ENCODE peak calls at places on chromosomes 2 and 18, in six cellular contexts. T is foreskin keratinocyte, J is dermis microvascular lymphatic vessel endothelial cell, A is NB4, B is tibial nerve, D is foreskin fibroblast. Q is an unnamed sample.

GRCh38 chr2:43178602-43179542 is 47.5 kb downstream of the ZFP36L2 start:
- DNase-seq in A (peak), D (peak), T (peak), J (peak), B (peak), Q (peak)

GRCh38 chr18:54852780-54853675 is 24.8 kb downstream of the RAB27B start:
- DNase-seq in T (no peak), J (no peak), B (no peak), D (peak), A (peak), Q (peak)

GRCh38 chr2:70494283-70494886 is 59.2 kb downstream of the TGFA start:
- DNase-seq in B (no peak), D (no peak), A (no peak), J (no peak), T (no peak), Q (no peak)

GRCh38 chr18:32735781-32736180 is 37.0 kb downstream of the KLHL14 start:
- DNase-seq in B (no peak), D (no peak), T (peak), A (no peak), J (peak), Q (no peak)

GRCh38 chr2:66596229-66596628 is 161.3 kb downstream of the MEIS1 start:
- DNase-seq in T (peak), B (no peak), D (no peak), J (no peak), A (no peak), Q (no peak)

GRCh38 chr2:46082531-46083485 is 214.4 kb upstream of the EPAS1 start:
- DNase-seq in B (no peak), T (no peak), A (peak), J (no peak), D (peak), Q (peak)

GRCh38 chr2:52594036-52594435 is 1173.6 kb upstream of the CHAC2 start:
- DNase-seq in B (no peak), A (no peak), T (no peak), D (no peak), J (no peak), Q (no peak)

GRCh38 chr2:239003933-239004636 is 156.2 kb downstream of the TWIST2 start:
- DNase-seq in T (no peak), B (no peak), D (no peak), J (no peak), A (no peak), Q (no peak)

GRCh38 chr18:58898427-58898826 is 33.8 kb downstream of the ZNF532 start:
- DNase-seq in J (no peak), B (no peak), A (no peak), T (no peak), D (no peak), Q (no peak)

GRCh38 chr2:226079186-226079585 is 679.7 kb downstream of the NYAP2 start:
- DNase-seq in T (no peak), A (no peak), D (no peak), J (no peak), B (no peak), Q (no peak)

GRCh38 chr18:9216459-9216858 is 79.9 kb downstream of the ANKRD12 start:
- DNase-seq in J (no peak), D (no peak), A (no peak), B (no peak), T (no peak), Q (no peak)

GRCh38 chr2:9681427-9681817 is 50.6 kb upstream of the YWHAQ start:
- DNase-seq in J (peak), T (no peak), A (peak), B (no peak), D (no peak), Q (peak)

GRCh38 chr2:134327367-134327766 is 73.5 kb downstream of the MGAT5 start:
- DNase-seq in B (no peak), T (peak), D (peak), A (no peak), J (no peak), Q (no peak)

GRCh38 chr18:51193621-51194287 is 3.7 kb downstream of the MEX3C start:
- DNase-seq in J (peak), D (peak), T (no peak), B (no peak), A (no peak), Q (no peak)

GRCh38 chr2:211766689-211767088 is 771.9 kb downstream of the ERBB4 start:
- DNase-seq in J (no peak), D (no peak), B (no peak), T (peak), A (no peak), Q (no peak)

GRCh38 chr2:61582191-61582590 is 44.0 kb upstream of the XPO1 start:
- DNase-seq in B (no peak), J (no peak), D (no peak), T (peak), A (no peak), Q (no peak)

GRCh38 chr2:11465485-11466306 is at the start of gene E2F6:
- DNase-seq in B (peak), D (peak), A (peak), T (peak), J (peak), Q (peak)

GRCh38 chr2:9630001-9630749 is 622 bp downstream of the YWHAQ start:
- DNase-seq in A (peak), D (peak), T (peak), J (peak), B (peak), Q (peak)

GRCh38 chr2:219658447-219658846 is 31.0 kb downstream of the SLC4A3 start:
- DNase-seq in A (no peak), J (no peak), B (no peak), T (peak), D (peak), Q (no peak)